ENCODE peak calls at places on chromosomes 1 and 21, in six cellular contexts. W is adrenal gland, X is aorta, Q is sigmoid colon, C is fibroblast of lung, D is esophagus muscularis mucosa. Y is an unnamed sample.

GRCh38 chr21:42807938-42808613 is 71.3 kb downstream of the WDR4 start:
- DNase-seq in D (peak; percentile 75), C (no peak), X (no peak), W (no peak), Q (no peak), Y (peak; percentile 60)

GRCh38 chr1:156657161-156657970 is 15.4 kb downstream of the BCAN start:
- DNase-seq in D (no peak), X (peak; percentile 77), W (peak; percentile 68), Q (peak; percentile 90), C (peak; percentile 58), Y (no peak)

GRCh38 chr1:243549108-243549507 is 293.3 kb downstream of the SDCCAG8 start:
- DNase-seq in C (peak; percentile 48), W (no peak), D (no peak), Q (no peak), X (no peak), Y (no peak)

GRCh38 chr1:157137773-157138219 is 399 bp downstream of the ETV3 start:
- DNase-seq in W (no peak), Q (no peak), X (peak; percentile 54), C (no peak), D (no peak), Y (no peak)

GRCh38 chr1:42070996-42071395 is 82.2 kb upstream of the GUCA2B start:
- DNase-seq in Q (no peak), W (no peak), C (no peak), X (no peak), D (no peak), Y (no peak)

GRCh38 chr1:152622803-152623202 is at the start of gene LCE3A:
- DNase-seq in W (no peak), Q (no peak), D (peak; percentile 85), X (no peak), C (no peak), Y (no peak)

GRCh38 chr1:26017606-26018005 is 4.0 kb upstream of the EXTL1 start:
- DNase-seq in Q (no peak), C (no peak), W (no peak), X (no peak), D (no peak), Y (no peak)

GRCh38 chr1:65467536-65467935 is 47.1 kb downstream of the LEPR start:
- DNase-seq in W (no peak), D (no peak), X (no peak), C (peak; percentile 67), Q (no peak), Y (no peak)

GRCh38 chr1:21024918-21025317 is 151.8 kb downstream of the EIF4G3 start:
- DNase-seq in C (no peak), Q (no peak), X (no peak), W (no peak), D (no peak), Y (no peak)

GRCh38 chr1:76198452-76198851 is 123.9 kb downstream of the ST6GALNAC3 start:
- DNase-seq in Q (no peak), X (no peak), C (peak; percentile 2), D (no peak), W (no peak), Y (no peak)

GRCh38 chr1:47569681-47570470 is 132.0 kb downstream of the FOXD2 start:
- DNase-seq in Q (no peak), W (peak; percentile 76), D (no peak), X (peak; percentile 80), C (peak; percentile 73), Y (no peak)

GRCh38 chr1:186503210-186503609 is 42.3 kb upstream of the PDC start:
- DNase-seq in W (no peak), Q (no peak), C (no peak), D (no peak), X (no peak), Y (no peak)

GRCh38 chr1:97603776-97604175 is 317.1 kb downstream of the DPYD start:
- DNase-seq in W (peak; percentile 12), X (no peak), Q (no peak), C (peak; percentile 58), D (no peak), Y (no peak)

GRCh38 chr1:156717411-156717810 is 10.9 kb upstream of the METTL25B start:
- DNase-seq in Q (no peak), X (no peak), C (no peak), D (no peak), W (no peak), Y (no peak)

GRCh38 chr1:200306954-200307754 is 102.7 kb downstream of the ZNF281 start:
- DNase-seq in Q (no peak), D (no peak), W (no peak), C (peak; percentile 63), X (no peak), Y (no peak)

GRCh38 chr1:210328746-210329488 is at the start of gene HHAT:
- DNase-seq in Q (peak; percentile 87), W (peak; percentile 82), X (peak; percentile 92), C (peak; percentile 64), D (no peak), Y (no peak)

GRCh38 chr1:165841582-165842362 is 14.4 kb downstream of the UCK2 start:
- DNase-seq in X (no peak), C (peak; percentile 51), D (no peak), W (no peak), Q (no peak), Y (no peak)

GRCh38 chr1:246005067-246005466 is 502.0 kb downstream of the SMYD3 start:
- DNase-seq in W (no peak), C (peak; percentile 97), D (no peak), Q (no peak), X (no peak), Y (no peak)

GRCh38 chr1:167457936-167458584 is 60.3 kb downstream of the CD247 start:
- DNase-seq in D (no peak), X (no peak), C (no peak), Q (peak; percentile 34), W (no peak), Y (no peak)

GRCh38 chr1:109218516-109218915 is 4.8 kb downstream of the SARS1 start:
- DNase-seq in W (no peak), C (no peak), X (no peak), D (no peak), Q (no peak), Y (no peak)

GRCh38 chr1:7575041-7575400 is 196.1 kb upstream of the VAMP3 start:
- DNase-seq in Q (no peak), C (no peak), W (no peak), X (no peak), D (no peak), Y (no peak)

GRCh38 chr1:153363641-153364040 is 6.0 kb downstream of the S100A9 start:
- DNase-seq in C (no peak), W (no peak), D (no peak), Q (no peak), X (no peak), Y (no peak)

GRCh38 chr1:9589144-9589718 is 520 bp downstream of the TMEM201 start:
- DNase-seq in W (peak; percentile 42), X (peak; percentile 64), D (no peak), Q (no peak), C (peak; percentile 37), Y (no peak)

GRCh38 chr1:175363046-175363445 is 170.5 kb upstream of the KIAA0040 start:
- DNase-seq in C (no peak), D (no peak), X (no peak), Q (no peak), W (no peak), Y (no peak)

GRCh38 chr1:17104782-17105181 is 14.5 kb downstream of the PADI2 start:
- DNase-seq in D (no peak), W (no peak), Q (no peak), X (no peak), C (no peak), Y (no peak)

GRCh38 chr1:14598498-14599172 is at the start of gene KAZN:
- DNase-seq in W (peak; percentile 15), X (no peak), C (no peak), D (no peak), Q (peak; percentile 74), Y (no peak)

GRCh38 chr1:2255420-2256369 is 27.6 kb downstream of the SKI start:
- DNase-seq in W (no peak), Q (no peak), C (peak; percentile 71), X (no peak), D (no peak), Y (no peak)

GRCh38 chr1:92851729-92852128 is 19.9 kb downstream of the RPL5 start:
- DNase-seq in D (no peak), Q (no peak), W (no peak), C (no peak), X (no peak), Y (no peak)

GRCh38 chr1:229086686-229087085 is 184.2 kb upstream of the RAB4A start:
- DNase-seq in W (no peak), Q (no peak), X (no peak), C (no peak), D (no peak), Y (no peak)

GRCh38 chr1:217076902-217077301 is 353.7 kb upstream of the ESRRG start:
- DNase-seq in Q (no peak), W (no peak), D (no peak), X (no peak), C (peak; percentile 60), Y (no peak)

GRCh38 chr1:79197421-79197820 is 190.9 kb upstream of the ADGRL4 start:
- DNase-seq in Q (no peak), C (peak; percentile 52), W (no peak), D (no peak), X (no peak), Y (no peak)

GRCh38 chr1:115729765-115730164 is 38.7 kb downstream of the CASQ2 start:
- DNase-seq in C (no peak), X (no peak), Q (no peak), W (no peak), D (no peak), Y (no peak)

GRCh38 chr1:67043366-67043765 is 10.6 kb downstream of the SLC35D1 start:
- DNase-seq in X (no peak), W (no peak), Q (no peak), C (no peak), D (no peak), Y (no peak)

GRCh38 chr1:121452484-121452883 is 267.7 kb downstream of the SRGAP2C start:
- DNase-seq in C (no peak), D (no peak), Q (no peak), X (no peak), W (no peak), Y (no peak)
- H3K4me1 ChIP-seq in C (no peaks in the 10 kb centered on the region), D (no peaks in the 10 kb centered on the region), Q (no peaks in the 10 kb centered on the region), X (no peaks in the 10 kb centered on the region), W (no peaks in the 10 kb centered on the region), Y (no peaks in the 10 kb centered on the region)

DNA sequence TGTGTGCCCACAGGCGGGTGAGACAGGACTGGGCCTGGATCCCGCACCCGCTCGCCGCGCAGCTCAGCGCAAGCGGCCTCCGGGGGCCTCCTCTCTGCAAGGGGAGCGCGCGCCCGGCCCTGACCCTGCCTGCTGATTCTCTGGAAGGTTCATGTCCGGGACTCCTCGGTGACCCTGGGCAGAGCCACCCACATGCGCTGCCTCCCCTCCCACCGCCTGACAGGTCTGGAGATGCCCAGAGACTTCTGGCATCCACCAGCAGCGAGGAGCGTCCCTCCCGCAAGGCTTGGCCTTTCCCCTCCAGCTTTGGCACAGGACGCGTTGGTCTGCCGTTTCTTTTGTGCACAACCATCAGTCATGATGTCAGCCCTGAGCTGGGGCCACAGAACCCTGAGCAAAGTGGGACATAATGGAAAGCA is 42.0 kb upstream of the COL6A2 start:
- DNase-seq in D (peak; percentile 91), X (peak; percentile 75), C (peak; percentile 71), Q (peak; percentile 91), W (peak; percentile 53), Y (peak; percentile 86)
- H3K9me3 ChIP-seq in D (no peaks in the 10 kb centered on the region), X (no peaks in the 10 kb centered on the region), C (no peaks in the 10 kb centered on the region), Q (no peaks in the 10 kb centered on the region), W (no peaks in the 10 kb centered on the region), Y (no peaks in the 10 kb centered on the region)

GRCh38 chr1:30875197-30875596 is 33.4 kb downstream of the SDC3 start:
- DNase-seq in W (no peak), C (no peak), Q (no peak), D (no peak), X (no peak), Y (no peak)
- H3K4me1 ChIP-seq in W (peaks cover 30% of the 10 kb centered on the region), C (no peaks in the 10 kb centered on the region), Q (peaks cover 41% of the 10 kb centered on the region), D (peaks cover 50% of the 10 kb centered on the region), X (no peaks in the 10 kb centered on the region), Y (peaks cover 15% of the 10 kb centered on the region)

GRCh38 chr21:25324666-25325065 is 282.6 kb downstream of the MRPL39 start:
- DNase-seq in D (no peak), C (no peak), X (no peak), W (no peak), Q (no peak), Y (no peak)
- H3K9me3 ChIP-seq in D (no peaks in the 10 kb centered on the region), C (no peaks in the 10 kb centered on the region), X (peaks cover 2% of the 10 kb centered on the region), W (no peaks in the 10 kb centered on the region), Q (no peaks in the 10 kb centered on the region), Y (no peaks in the 10 kb centered on the region)